ENCODE peak calls at places on chromosomes 3 and 15, in five cellular contexts. Z, A, T, K and H are unnamed samples. For H3K36me3 and H3K4me1, the result is how much of the 10 kb centered on the place peaks cover.

GRCh38 chr15:51814616-51815015 is 14.8 kb upstream of the TMOD3 start:
- DNase-seq in Z (no peak), A (no peak), T (no peak), K (no peak), H (no peak)

GRCh38 chr3:16171825-16172224 is 2.7 kb upstream of the GALNT15 start:
- DNase-seq in Z (no peak), A (no peak), T (no peak), K (no peak), H (no peak)

GRCh38 chr15:63628123-63628822 is 31.1 kb downstream of the FBXL22 start:
- DNase-seq in Z (no peak), A (no peak), T (no peak), K (no peak), H (no peak)

GRCh38 chr3:190731596-190731995 is 130.9 kb downstream of the GMNC start:
- DNase-seq in Z (no peak), A (no peak), T (no peak), K (no peak), H (no peak)

GRCh38 chr3:108301695-108302404 is 5.5 kb downstream of the HHLA2 start:
- DNase-seq in Z (no peak), A (no peak), T (no peak), K (no peak), H (no peak)

GRCh38 chr15:60076582-60077263 is 72.6 kb downstream of the FOXB1 start:
- DNase-seq in Z (no peak), A (no peak), T (no peak), K (no peak), H (no peak)

GRCh38 chr3:150238043-150238802 is 169.9 kb upstream of the TSC22D2 start:
- DNase-seq in Z (no peak), A (no peak), T (no peak), K (no peak), H (peak)

GRCh38 chr3:98151241-98151640 is 4.0 kb downstream of the OR5H14 start:
- DNase-seq in Z (no peak), A (no peak), T (no peak), K (no peak), H (no peak)

GRCh38 chr15:72368895-72369294 is 6.9 kb downstream of the HEXA start:
- DNase-seq in Z (no peak), A (no peak), T (peak), K (no peak), H (no peak)

GRCh38 chr15:34795267-34796081 is at the start of gene ACTC1:
- DNase-seq in Z (peak), A (no peak), T (peak), K (no peak), H (no peak)

GRCh38 chr15:83613716-83614115 is 40.2 kb upstream of the ADAMTSL3 start:
- DNase-seq in Z (no peak), A (no peak), T (no peak), K (no peak), H (no peak)

GRCh38 chr3:87298111-87298718 is 21.8 kb upstream of the POU1F1 start:
- DNase-seq in Z (no peak), A (no peak), T (no peak), K (no peak), H (peak)

GRCh38 chr3:76383781-76384180 is 598.4 kb upstream of the ZNF717 start:
- DNase-seq in Z (no peak), A (no peak), T (no peak), K (no peak), H (no peak)

GRCh38 chr3:186176382-186176990 is 67.6 kb upstream of the ETV5 start:
- DNase-seq in Z (no peak), A (no peak), T (no peak), K (no peak), H (no peak)

GRCh38 chr3:34878488-34878887 is 760.8 kb upstream of the ARPP21 start:
- DNase-seq in Z (no peak), A (no peak), T (no peak), K (no peak), H (no peak)

GRCh38 chr3:169554606-169555005 is 108.9 kb downstream of the MECOM start:
- DNase-seq in Z (no peak), A (no peak), T (no peak), K (no peak), H (no peak)

GRCh38 chr3:17742092-17742836 is at the start of gene TBC1D5:
- DNase-seq in Z (peak), A (peak), T (peak), K (peak), H (peak)

GRCh38 chr3:17039579-17039978 is 154.8 kb downstream of the PLCL2 start:
- DNase-seq in Z (no peak), A (no peak), T (no peak), K (no peak), H (peak)

GRCh38 chr3:81735334-81735733 is 26.1 kb downstream of the GBE1 start:
- DNase-seq in Z (no peak), A (no peak), T (no peak), K (no peak), H (no peak)

GRCh38 chr3:64575211-64575844 is 112.5 kb downstream of the ADAMTS9 start:
- DNase-seq in Z (no peak), A (no peak), T (no peak), K (peak), H (peak)

GRCh38 chr3:184574552-184575430 is 13.2 kb downstream of the EPHB3 start:
- DNase-seq in Z (no peak), A (no peak), T (no peak), K (no peak), H (no peak)

GRCh38 chr3:59899068-59899467 is 849.2 kb upstream of the CFAP20DC start:
- DNase-seq in Z (no peak), A (no peak), T (no peak), K (no peak), H (no peak)

GRCh38 chr3:39226106-39226741 is 33.8 kb upstream of the XIRP1 start:
- DNase-seq in Z (no peak), A (no peak), T (no peak), K (no peak), H (no peak)

GRCh38 chr15:41513282-41514227 is at the start of gene LTK:
- DNase-seq in Z (no peak), A (no peak), T (no peak), K (no peak), H (peak)

GRCh38 chr3:111314146-111314873 is 227.7 kb upstream of the CD96 start:
- DNase-seq in Z (no peak), A (no peak), T (peak), K (no peak), H (no peak)

GRCh38 chr15:98840010-98840409 is 167.6 kb downstream of the PGPEP1L start:
- DNase-seq in Z (no peak), A (no peak), T (no peak), K (no peak), H (no peak)

GRCh38 chr15:25171111-25171811 is 216.5 kb downstream of the SNRPN start:
- DNase-seq in Z (peak), A (no peak), T (no peak), K (no peak), H (no peak)

GRCh38 chr3:47617061-47618010 is 38.7 kb upstream of the CSPG5 start:
- DNase-seq in Z (no peak), A (no peak), T (no peak), K (no peak), H (no peak)

GRCh38 chr3:172446198-172446597 is 2.1 kb downstream of the GHSR start:
- DNase-seq in Z (no peak), A (no peak), T (no peak), K (no peak), H (no peak)

GRCh38 chr3:139455855-139456254 is 20.5 kb downstream of the RBP2 start:
- DNase-seq in Z (no peak), A (no peak), T (no peak), K (no peak), H (peak)

GRCh38 chr15:42145546-42146455 is 10.6 kb downstream of the PLA2G4F start:
- DNase-seq in Z (no peak), A (no peak), T (no peak), K (no peak), H (no peak)

GRCh38 chr15:40925863-40926658 is 3.1 kb upstream of the DLL4 start:
- DNase-seq in Z (no peak), A (no peak), T (no peak), K (no peak), H (no peak)

GRCh38 chr3:108085821-108086350 is 4.9 kb downstream of the CD47 start:
- DNase-seq in Z (no peak), A (no peak), T (no peak), K (no peak), H (no peak)

GRCh38 chr15:100112061-100112420 is 229.7 kb downstream of the ADAMTS17 start:
- DNase-seq in Z (no peak), A (no peak), T (no peak), K (no peak), H (no peak)

GRCh38 chr3:11155341-11156025 is 1.2 kb downstream of the HRH1 start:
- DNase-seq in Z (peak), A (no peak), T (peak), K (peak), H (peak)

GRCh38 chr15:67422296-67422695 is 98.6 kb upstream of the C15orf61 start:
- DNase-seq in Z (no peak), A (no peak), T (no peak), K (no peak), H (no peak)

GRCh38 chr3:123012652-123013051 is 14.9 kb downstream of the SEMA5B start:
- DNase-seq in Z (no peak), A (no peak), T (no peak), K (no peak), H (no peak)

DNA sequence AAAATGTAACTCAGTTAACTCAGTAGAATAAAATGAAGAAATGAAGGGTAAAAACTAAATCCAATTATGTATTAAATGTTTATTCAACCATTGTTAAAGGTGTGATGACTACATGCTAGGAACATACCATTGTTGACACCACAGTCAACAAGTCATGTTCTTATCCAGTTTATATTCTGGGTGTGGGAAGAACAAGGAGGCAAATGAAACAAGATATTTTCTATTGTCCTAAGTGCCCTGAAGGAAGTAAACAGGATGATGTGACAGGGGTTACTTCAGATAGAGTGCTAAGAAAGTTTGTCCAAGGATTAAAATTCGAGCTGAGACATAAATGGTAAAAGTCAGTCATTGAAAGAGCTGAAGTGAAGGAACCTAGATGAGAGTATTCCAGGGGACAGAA is 13.1 kb downstream of the AP3S2 start:
- DNase-seq in Z (no peak), A (no peak), T (no peak), K (no peak), H (no peak)
- H3K36me3 ChIP-seq in Z (under half), A (under half), T (half or more), K (under half), H (under half)

GRCh38 chr3:120597445-120598049 is 1.4 kb downstream of the NDUFB4 start:
- DNase-seq in Z (no peak), A (no peak), T (no peak), K (no peak), H (no peak)
- H3K27ac ChIP-seq in Z (peak), A (no peak), T (peak), K (no peak), H (no peak)

DNA sequence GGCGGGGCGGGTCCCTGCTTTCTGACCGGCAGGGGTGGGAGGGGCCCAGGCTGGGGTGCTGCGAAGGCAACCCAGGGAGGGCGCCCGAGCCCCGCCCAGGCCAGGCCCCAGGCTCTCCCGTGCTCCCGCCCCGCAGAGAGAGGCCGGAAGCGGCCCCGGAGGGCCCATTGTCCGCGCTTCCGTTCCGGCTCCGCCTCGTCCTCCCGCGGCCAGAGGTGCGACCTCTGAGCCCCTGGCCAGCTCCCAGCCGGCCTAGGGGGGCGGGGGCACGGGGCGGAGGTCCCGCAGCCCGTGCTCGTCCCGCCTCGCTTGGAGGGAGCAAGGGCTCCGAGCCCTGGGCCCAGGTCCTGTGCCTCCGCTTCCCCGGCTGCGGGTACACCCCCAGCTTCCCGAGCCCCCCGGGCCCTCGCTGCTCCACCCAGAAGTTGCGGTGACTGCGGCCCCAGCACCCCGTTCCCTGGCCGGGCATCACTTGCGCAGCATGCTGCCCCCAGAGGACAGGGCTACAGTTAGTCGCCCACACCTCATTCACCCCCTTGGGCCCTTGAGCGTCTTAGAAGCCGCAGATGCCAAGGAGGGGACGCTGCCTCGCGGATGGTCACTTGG is 20.4 kb upstream of the PLXND1 start:
- DNase-seq in Z (peak), A (peak), T (peak), K (no peak), H (peak)
- H3K4me1 ChIP-seq in Z (under half), A (under half), T (half or more), K (under half), H (under half)

DNA sequence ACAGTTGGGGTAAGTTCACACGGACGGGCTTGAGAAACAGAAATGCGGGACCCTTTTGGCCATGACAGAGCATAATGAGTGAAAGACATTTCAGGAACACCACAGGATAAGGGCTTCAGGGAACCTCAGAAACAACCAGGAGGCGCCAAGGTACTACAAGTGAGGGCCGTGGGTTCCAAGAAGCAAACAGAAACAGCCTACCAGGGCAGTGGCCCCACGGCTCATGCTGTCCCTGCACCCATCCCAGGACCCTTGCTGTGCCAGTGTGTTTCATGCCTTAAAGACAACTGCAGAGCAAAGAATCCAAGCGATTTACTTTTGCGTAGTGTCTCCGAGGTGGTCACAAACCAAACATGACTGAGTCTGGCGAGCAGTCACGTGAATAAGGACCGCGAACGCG is 54.0 kb downstream of the RUBCN start:
- DNase-seq in Z (no peak), A (no peak), T (no peak), K (no peak), H (no peak)
- H3K36me3 ChIP-seq in Z (under half), A (under half), T (half or more), K (under half), H (under half)

DNA sequence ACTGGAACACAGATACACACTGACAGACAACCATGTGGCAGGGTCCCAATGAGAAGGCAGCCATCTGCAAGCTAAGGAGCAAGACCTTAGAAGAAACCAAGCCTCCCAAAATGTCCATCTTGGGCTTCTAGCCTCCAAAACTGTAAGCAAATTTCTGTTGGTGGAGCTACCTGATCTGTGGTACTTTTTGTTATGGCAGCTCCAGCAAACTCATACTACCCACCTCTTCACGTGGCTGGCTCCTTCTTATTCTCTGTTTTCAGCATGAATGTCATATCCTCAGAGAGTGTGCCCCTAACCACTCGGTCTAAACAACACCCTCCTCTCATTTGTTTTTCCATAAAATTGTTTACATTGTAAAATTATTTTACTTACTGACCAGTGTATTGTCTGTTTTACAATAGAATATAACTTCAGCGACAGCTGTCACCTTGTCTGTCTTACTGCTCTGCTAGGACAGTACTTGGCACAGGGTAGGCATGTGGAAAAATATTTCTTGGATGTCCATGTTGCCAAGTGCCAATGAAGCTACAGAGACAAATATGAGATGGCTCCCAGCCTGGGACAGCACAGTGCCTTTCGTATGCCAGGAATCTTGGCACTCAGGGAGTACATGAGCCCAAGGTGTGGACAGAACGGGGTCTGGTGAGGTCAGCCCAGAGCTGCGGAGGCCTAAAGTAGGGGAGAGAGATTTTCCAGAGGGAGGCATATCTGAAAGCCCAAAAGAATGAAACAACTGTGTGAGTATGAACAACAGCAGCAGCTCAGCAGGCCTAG is 17.4 kb upstream of the SLC25A36 start:
- DNase-seq in Z (peak), A (no peak), T (no peak), K (no peak), H (no peak)
- H3K27ac ChIP-seq in Z (peak), A (no peak), T (no peak), K (no peak), H (no peak)